ENCODE peak calls at places on chromosomes 3 and 15, in five cellular contexts. Q, H, K, X and F are unnamed samples.

GRCh38 chr15:58043192-58043903 is 22.2 kb downstream of the ALDH1A2 start:
- DNase-seq in K (peak; percentile 48), H (peak; percentile 29), X (peak; percentile 51), Q (peak; percentile 42), F (peak; percentile 45)

GRCh38 chr15:40308844-40309189 is 1.1 kb upstream of the PLCB2 start:
- DNase-seq in H (no peak), K (no peak), X (no peak), Q (no peak), F (no peak)

GRCh38 chr3:126539558-126540250 is 15.7 kb downstream of the CHST13 start:
- DNase-seq in K (no peak), Q (no peak), X (no peak), H (no peak), F (no peak)

GRCh38 chr15:80727596-80727995 is 32.5 kb downstream of the ABHD17C start:
- DNase-seq in Q (no peak), X (no peak), K (no peak), H (no peak), F (no peak)

GRCh38 chr3:136678981-136679380 is 73.2 kb downstream of the STAG1 start:
- DNase-seq in Q (no peak), K (no peak), H (no peak), X (no peak), F (no peak)

GRCh38 chr3:145716519-145716918 is 444.5 kb downstream of the PLOD2 start:
- DNase-seq in K (no peak), X (no peak), Q (no peak), H (no peak), F (no peak)

GRCh38 chr15:62809106-62809967 is 233.2 kb upstream of the TPM1 start:
- DNase-seq in K (no peak), H (no peak), X (no peak), Q (no peak), F (no peak)

GRCh38 chr15:51818156-51818555 is 11.3 kb upstream of the TMOD3 start:
- DNase-seq in X (no peak), K (no peak), H (no peak), Q (no peak), F (no peak)

GRCh38 chr3:172892158-172892557 is 141.6 kb downstream of the ECT2 start:
- DNase-seq in K (no peak), X (no peak), Q (peak; percentile 51), H (no peak), F (no peak)

GRCh38 chr3:141289228-141289772 is 57.7 kb downstream of the PXYLP1 start:
- DNase-seq in X (no peak), Q (no peak), H (no peak), K (no peak), F (no peak)

GRCh38 chr3:21435871-21436270 is 315.1 kb downstream of the ZNF385D start:
- DNase-seq in H (no peak), K (no peak), Q (peak; percentile 99), X (no peak), F (no peak)

GRCh38 chr15:33243869-33244268 is 49.4 kb upstream of the FMN1 start:
- DNase-seq in X (peak; percentile 28), H (no peak), K (no peak), Q (peak; percentile 86), F (no peak)

GRCh38 chr15:97858278-97858677 is 102.2 kb upstream of the ARRDC4 start:
- DNase-seq in H (no peak), Q (no peak), K (no peak), X (no peak), F (no peak)

GRCh38 chr3:25584011-25584789 is 80.5 kb downstream of the TOP2B start:
- DNase-seq in X (no peak), K (no peak), Q (no peak), H (no peak), F (no peak)

GRCh38 chr3:62371032-62371734 is 2.2 kb downstream of the FEZF2 start:
- DNase-seq in H (no peak), K (no peak), X (no peak), Q (no peak), F (no peak)

GRCh38 chr3:179852117-179852886 is 184.4 kb downstream of the PEX5L start:
- DNase-seq in H (no peak), Q (peak; percentile 63), X (peak; percentile 7), K (no peak), F (no peak)

GRCh38 chr15:75068748-75069147 is 45.4 kb downstream of the PPCDC start:
- DNase-seq in H (no peak), X (no peak), K (no peak), Q (no peak), F (no peak)

DNA sequence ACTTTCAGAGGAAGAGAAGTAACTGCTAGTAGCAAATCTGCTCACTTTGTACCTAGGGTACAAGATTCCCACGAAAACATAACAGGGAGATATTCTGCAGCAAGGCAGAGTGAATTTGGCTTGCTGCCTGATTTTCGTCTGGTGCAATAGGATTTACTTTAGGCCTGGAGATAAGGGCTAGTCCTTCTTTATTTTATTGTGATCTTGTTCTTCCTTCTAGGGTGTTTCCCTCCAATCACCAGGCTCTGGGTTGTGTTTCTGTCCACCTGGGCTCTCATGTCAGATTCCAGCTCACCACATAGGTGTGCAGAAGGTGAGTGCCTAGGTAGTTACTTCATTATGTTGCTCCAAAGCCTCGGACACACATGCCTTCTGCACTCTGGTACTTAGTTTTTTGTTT is 211.8 kb upstream of the RGMA start:
- DNase-seq in Q (no peak), X (peak; percentile 20), K (no peak), H (no peak), F (no peak)
- H3K9me3 ChIP-seq in Q (no peaks in the 10 kb centered on the region), X (no peaks in the 10 kb centered on the region), K (no peaks in the 10 kb centered on the region), H (no peaks in the 10 kb centered on the region), F (no peaks in the 10 kb centered on the region)

GRCh38 chr3:129602730-129603560 is 3.5 kb downstream of the PLXND1 start:
- DNase-seq in K (no peak), H (no peak), X (peak; percentile 69), Q (peak; percentile 58), F (no peak)
- H3K4me3 ChIP-seq in K (no peak overlapping the region), H (no peak overlapping the region), X (no peak overlapping the region), Q (no peak overlapping the region), F (no peak overlapping the region)

GRCh38 chr3:194138732-194139084 is 2.8 kb downstream of the HES1 start:
- DNase-seq in H (no peak), Q (no peak), X (peak; percentile 32), K (no peak), F (no peak)
- H3K4me1 ChIP-seq in H (peaks cover 58% of the 10 kb centered on the region), Q (peaks cover 52% of the 10 kb centered on the region), X (peaks cover 36% of the 10 kb centered on the region), K (peaks cover 44% of the 10 kb centered on the region), F (peaks cover 50% of the 10 kb centered on the region)

GRCh38 chr3:1348547-1348946 is 255.7 kb downstream of the CNTN6 start:
- DNase-seq in H (no peak), X (no peak), K (no peak), Q (no peak), F (no peak)
- H3K9me3 ChIP-seq in H (peaks cover 16% of the 10 kb centered on the region), X (no peaks in the 10 kb centered on the region), K (no peaks in the 10 kb centered on the region), Q (peaks cover 28% of the 10 kb centered on the region), F (no peaks in the 10 kb centered on the region)

GRCh38 chr15:91784973-91785709 is 68.4 kb upstream of the SLCO3A1 start:
- DNase-seq in Q (no peak), K (no peak), H (no peak), X (no peak), F (no peak)

GRCh38 chr15:91783001-91783400 is 70.5 kb upstream of the SLCO3A1 start:
- DNase-seq in H (no peak), Q (no peak), K (no peak), X (no peak), F (no peak)

GRCh38 chr15:91782221-91782620 is 71.3 kb upstream of the SLCO3A1 start:
- DNase-seq in Q (no peak), X (no peak), H (no peak), K (no peak), F (no peak)

GRCh38 chr15:91780387-91780786 is 73.1 kb upstream of the SLCO3A1 start:
- DNase-seq in H (no peak), X (no peak), K (no peak), Q (no peak), F (no peak)

GRCh38 chr15:91783451-91783850 is 70.1 kb upstream of the SLCO3A1 start:
- DNase-seq in K (no peak), H (no peak), Q (no peak), X (no peak), F (no peak)
- H3K4me3 ChIP-seq in K (no peak overlapping the region), H (no peak overlapping the region), Q (no peak overlapping the region), X (no peak overlapping the region), F (no peak overlapping the region)

DNA sequence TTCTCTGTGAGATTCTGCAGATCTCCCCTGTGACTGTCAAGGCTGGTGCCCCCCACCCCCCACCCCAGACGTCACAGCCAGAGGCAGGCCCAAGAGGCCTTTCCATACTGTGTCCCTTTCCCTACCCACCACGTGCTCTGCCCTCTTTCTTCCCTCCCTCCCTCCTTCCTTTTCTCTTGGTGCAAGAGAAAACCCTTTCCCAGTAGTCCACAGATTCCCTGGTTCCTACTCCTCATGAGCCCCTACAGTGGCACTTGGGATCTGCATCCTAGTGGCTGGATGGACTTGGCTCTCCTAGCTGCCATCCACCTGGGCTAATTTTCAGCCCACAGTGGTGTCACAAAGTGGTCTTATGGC is 35.1 kb downstream of the KLF13 start:
- DNase-seq in Q (no peak), H (no peak), K (no peak), X (no peak), F (no peak)
- H3K4me1 ChIP-seq in Q (no peaks in the 10 kb centered on the region), H (peaks cover 3% of the 10 kb centered on the region), K (peaks cover 98% of the 10 kb centered on the region), X (peaks cover 65% of the 10 kb centered on the region), F (peaks cover 100% of the 10 kb centered on the region)

GRCh38 chr15:25055356-25056068 is 100.7 kb downstream of the SNRPN start:
- DNase-seq in K (no peak), H (no peak), X (no peak), Q (no peak), F (no peak)
- H3K9me3 ChIP-seq in K (no peaks in the 10 kb centered on the region), H (peaks cover 62% of the 10 kb centered on the region), X (peaks cover 60% of the 10 kb centered on the region), Q (peaks cover 74% of the 10 kb centered on the region), F (peaks cover 100% of the 10 kb centered on the region)

GRCh38 chr3:20062996-20063395 is 22.8 kb downstream of the KAT2B start:
- DNase-seq in X (no peak), Q (no peak), H (no peak), K (no peak), F (no peak)

GRCh38 chr3:20057612-20058180 is 17.4 kb downstream of the KAT2B start:
- DNase-seq in Q (no peak), X (no peak), H (no peak), K (no peak), F (no peak)

GRCh38 chr3:20064387-20064786 is 24.1 kb downstream of the KAT2B start:
- DNase-seq in H (no peak), K (no peak), Q (no peak), X (no peak), F (no peak)

GRCh38 chr3:20061331-20061730 is 21.1 kb downstream of the KAT2B start:
- DNase-seq in Q (no peak), K (no peak), X (no peak), H (no peak), F (no peak)

GRCh38 chr3:20060924-20061323 is 20.7 kb downstream of the KAT2B start:
- DNase-seq in H (no peak), K (no peak), Q (peak; percentile 23), X (no peak), F (no peak)
- H3K4me3 ChIP-seq in H (no peak overlapping the region), K (no peak overlapping the region), Q (no peak overlapping the region), X (no peak overlapping the region), F (peak overlapping the region; percentile 71)

GRCh38 chr15:101211897-101212296 is 40.0 kb downstream of the CHSY1 start:
- DNase-seq in H (no peak), Q (no peak), X (no peak), K (no peak), F (no peak)
- H3K4me1 ChIP-seq in H (no peaks in the 10 kb centered on the region), Q (no peaks in the 10 kb centered on the region), X (no peaks in the 10 kb centered on the region), K (no peaks in the 10 kb centered on the region), F (peaks cover 7% of the 10 kb centered on the region)